ENCODE peak calls at places on chromosomes 4 and X, in six cellular contexts. I, C, O, H, G and P are unnamed samples.

GRCh38 chr4:7375427-7375826 is 59.3 kb downstream of the PSAPL1 start:
- DNase-seq in I (no peak), C (no peak), O (no peak), H (no peak), G (no peak), P (no peak)

GRCh38 chrX:97039363-97040029 is 155.8 kb downstream of the RPA4 start:
- DNase-seq in I (no peak), C (no peak), O (no peak), H (no peak), G (peak), P (no peak)

GRCh38 chr4:1357356-1358248 is 10.6 kb downstream of the UVSSA start:
- DNase-seq in I (no peak), C (no peak), O (no peak), H (no peak), G (no peak), P (no peak)

GRCh38 chr4:127251423-127251822 is 381.3 kb upstream of the INTU start:
- DNase-seq in I (no peak), C (peak), O (no peak), H (no peak), G (no peak), P (no peak)

GRCh38 chrX:281166-281999 is at the start of gene PLCXD1:
- DNase-seq in I (peak), C (no peak), O (peak), H (peak), G (no peak), P (no peak)

GRCh38 chr4:59966758-59967157 is 1233.4 kb upstream of the ADGRL3 start:
- DNase-seq in I (no peak), C (no peak), O (no peak), H (no peak), G (no peak), P (no peak)

GRCh38 chrX:41275661-41276609 is 58.0 kb upstream of the DDX3X start:
- DNase-seq in I (peak), C (peak), O (peak), H (peak), G (peak), P (peak)

GRCh38 chrX:19566359-19567141 is 51.2 kb upstream of the MAP3K15 start:
- DNase-seq in I (no peak), C (peak), O (no peak), H (no peak), G (no peak), P (peak)

GRCh38 chr4:72555377-72555831 is 13.6 kb downstream of the ADAMTS3 start:
- DNase-seq in I (no peak), C (no peak), O (no peak), H (no peak), G (no peak), P (no peak)

GRCh38 chr4:73070072-73070385 is 513 bp upstream of the COX18 start:
- DNase-seq in I (no peak), C (no peak), O (no peak), H (no peak), G (no peak), P (no peak)

GRCh38 chr4:76690091-76690905 is 207.6 kb downstream of the SOWAHB start:
- DNase-seq in I (peak), C (peak), O (no peak), H (no peak), G (no peak), P (peak)

GRCh38 chrX:15471016-15471415 is 22.1 kb downstream of the PIR start:
- DNase-seq in I (peak), C (peak), O (peak), H (peak), G (peak), P (peak)

GRCh38 chr4:83613994-83614393 is 78.1 kb downstream of the GPAT3 start:
- DNase-seq in I (no peak), C (no peak), O (no peak), H (no peak), G (no peak), P (no peak)

GRCh38 chrX:2576793-2577192 is 76.0 kb upstream of the DHRSX start:
- DNase-seq in I (no peak), C (peak), O (no peak), H (no peak), G (no peak), P (no peak)

GRCh38 chr4:79083406-79084010 is 144.3 kb upstream of the PAQR3 start:
- DNase-seq in I (no peak), C (no peak), O (no peak), H (no peak), G (no peak), P (no peak)

GRCh38 chr4:41102360-41103092 is 111.8 kb downstream of the APBB2 start:
- DNase-seq in I (no peak), C (no peak), O (no peak), H (no peak), G (no peak), P (peak)

GRCh38 chr4:98522603-98523395 is 135.6 kb downstream of the TSPAN5 start:
- DNase-seq in I (no peak), C (peak), O (no peak), H (no peak), G (no peak), P (no peak)

GRCh38 chrX:9788908-9789307 is 2.7 kb downstream of the SHROOM2 start:
- DNase-seq in I (no peak), C (peak), O (no peak), H (no peak), G (no peak), P (no peak)

GRCh38 chr4:143433231-143433630 is 80.3 kb upstream of the SMARCA5 start:
- DNase-seq in I (no peak), C (no peak), O (no peak), H (no peak), G (no peak), P (peak)

GRCh38 chr4:145936142-145937020 is 2.2 kb downstream of the ZNF827 start:
- DNase-seq in I (peak), C (peak), O (peak), H (peak), G (peak), P (peak)

GRCh38 chrX:126770179-126770578 is 49.4 kb upstream of the PRR32 start:
- DNase-seq in I (no peak), C (no peak), O (no peak), H (no peak), G (no peak), P (peak)

GRCh38 chr4:84800256-84800655 is 166.2 kb downstream of the WDFY3 start:
- DNase-seq in I (no peak), C (peak), O (no peak), H (no peak), G (no peak), P (no peak)

GRCh38 chrX:40736170-40736505 is 796 bp upstream of the MED14 start:
- DNase-seq in I (no peak), C (no peak), O (no peak), H (no peak), G (peak), P (no peak)

GRCh38 chr4:5162909-5163508 is 111.7 kb downstream of the STK32B start:
- DNase-seq in I (no peak), C (no peak), O (no peak), H (no peak), G (no peak), P (no peak)

GRCh38 chr4:1416948-1417260 is 10.7 kb upstream of the NKX1-1 start:
- DNase-seq in I (no peak), C (no peak), O (no peak), H (no peak), G (peak), P (no peak)

GRCh38 chr4:81421346-81422218 is 50.1 kb downstream of the RASGEF1B start:
- DNase-seq in I (peak), C (no peak), O (no peak), H (no peak), G (peak), P (peak)

GRCh38 chr4:10521386-10521785 is 64.2 kb upstream of the ZNF518B start:
- DNase-seq in I (no peak), C (no peak), O (no peak), H (no peak), G (no peak), P (peak)

GRCh38 chr4:3392319-3392718 is 49.4 kb upstream of the HGFAC start:
- DNase-seq in I (no peak), C (no peak), O (no peak), H (no peak), G (no peak), P (no peak)

GRCh38 chr4:112889619-112890294 is 159.7 kb upstream of the ANK2 start:
- DNase-seq in I (no peak), C (peak), O (no peak), H (no peak), G (no peak), P (no peak)

GRCh38 chr4:57102050-57102564 is 8.1 kb downstream of the IGFBP7 start:
- DNase-seq in I (no peak), C (peak), O (no peak), H (no peak), G (peak), P (no peak)

GRCh38 chr4:135277116-135277979 is 1075.8 kb upstream of the PABPC4L start:
- DNase-seq in I (no peak), C (peak), O (no peak), H (no peak), G (no peak), P (no peak)

GRCh38 chrX:139126493-139126892 is 404.0 kb upstream of the F9 start:
- DNase-seq in I (peak), C (no peak), O (no peak), H (peak), G (peak), P (peak)

GRCh38 chrX:8194216-8194615 is 23.1 kb upstream of the VCX2 start:
- DNase-seq in I (no peak), C (peak), O (no peak), H (no peak), G (no peak), P (peak)

GRCh38 chr4:110508827-110509446 is 33.0 kb downstream of the ENPEP start:
- DNase-seq in I (no peak), C (peak), O (no peak), H (no peak), G (no peak), P (peak)

GRCh38 chr4:18404642-18405041 is 383.1 kb upstream of the LCORL start:
- DNase-seq in I (no peak), C (no peak), O (no peak), H (no peak), G (no peak), P (no peak)